ENCODE peak calls at places on chromosome 21, in five cellular contexts. A is adrenal gland; Q is right atrium auricular region; C is CD4-positive, CD25-positive, alpha-beta regulatory T cell; D is CD8-positive, alpha-beta memory T cell. J is an unnamed sample. For H3K4me1, the result is how much of the 10 kb centered on the place peaks cover.

GRCh38 chr21:44713130-44713529 is 1.8 kb upstream of the TSPEAR start:
- DNase-seq in A (no peak), Q (no peak), C (no peak), D (no peak), J (no peak)

GRCh38 chr21:38729745-38730401 is 75.9 kb upstream of the ETS2 start:
- DNase-seq in A (no peak), Q (no peak), C (no peak), D (no peak), J (no peak)

GRCh38 chr21:17931080-17931479 is 111.9 kb upstream of the C21orf91 start:
- DNase-seq in A (no peak), Q (no peak), C (peak), D (no peak), J (peak)

GRCh38 chr21:28636988-28637691 is 355.5 kb downstream of the LTN1 start:
- DNase-seq in A (no peak), Q (no peak), C (peak), D (no peak), J (no peak)

GRCh38 chr21:16624468-16625102 is 888.3 kb upstream of the CXADR start:
- DNase-seq in A (no peak), Q (no peak), C (no peak), D (no peak), J (no peak)

GRCh38 chr21:21997390-21998333 is 999.5 kb downstream of the NCAM2 start:
- DNase-seq in A (no peak), Q (no peak), C (no peak), D (no peak), J (peak)

GRCh38 chr21:27320868-27321267 is 354.0 kb upstream of the ADAMTS5 start:
- DNase-seq in A (no peak), Q (no peak), C (no peak), D (no peak), J (no peak)

GRCh38 chr21:39071623-39072214 is 111.5 kb downstream of the PSMG1 start:
- DNase-seq in A (no peak), Q (no peak), C (no peak), D (no peak), J (no peak)

GRCh38 chr21:37001446-37001845 is 5.1 kb upstream of the RIPPLY3 start:
- DNase-seq in A (peak), Q (no peak), C (no peak), D (no peak), J (no peak)

GRCh38 chr21:28671549-28672195 is 321.0 kb downstream of the LTN1 start:
- DNase-seq in A (no peak), Q (no peak), C (no peak), D (no peak), J (no peak)

GRCh38 chr21:36350282-36350910 is 30.4 kb downstream of the MORC3 start:
- DNase-seq in A (no peak), Q (no peak), C (no peak), D (no peak), J (no peak)

GRCh38 chr21:14259669-14260458 is 43.9 kb downstream of the RBM11 start:
- DNase-seq in A (no peak), Q (no peak), C (peak), D (no peak), J (no peak)

GRCh38 chr21:45001134-45002095 is 61.6 kb downstream of the SLX9 start:
- DNase-seq in A (peak), Q (no peak), C (no peak), D (no peak), J (no peak)

GRCh38 chr21:29372063-29372802 is 73.5 kb downstream of the BACH1 start:
- DNase-seq in A (peak), Q (peak), C (peak), D (peak), J (peak)

GRCh38 chr21:39576518-39577128 is 36.1 kb upstream of the B3GALT5 start:
- DNase-seq in A (no peak), Q (no peak), C (no peak), D (no peak), J (no peak)

GRCh38 chr21:26041441-26042180 is 129.0 kb downstream of the APP start:
- DNase-seq in A (no peak), Q (no peak), C (no peak), D (no peak), J (no peak)

GRCh38 chr21:14064296-14064645 is 146.5 kb downstream of the LIPI start:
- DNase-seq in A (no peak), Q (peak), C (no peak), D (no peak), J (no peak)

GRCh38 chr21:40625991-40626390 is 221.0 kb downstream of the DSCAM start:
- DNase-seq in A (no peak), Q (no peak), C (no peak), D (no peak), J (no peak)

GRCh38 chr21:29725025-29725736 is 214.6 kb downstream of the GRIK1 start:
- DNase-seq in A (no peak), Q (no peak), C (no peak), D (no peak), J (no peak)

GRCh38 chr21:16580661-16581060 is 850.9 kb downstream of the USP25 start:
- DNase-seq in A (no peak), Q (no peak), C (no peak), D (no peak), J (no peak)

GRCh38 chr21:29657228-29657989 is 282.4 kb downstream of the GRIK1 start:
- DNase-seq in A (no peak), Q (no peak), C (no peak), D (no peak), J (no peak)

GRCh38 chr21:28684351-28684750 is 308.3 kb downstream of the LTN1 start:
- DNase-seq in A (no peak), Q (no peak), C (no peak), D (no peak), J (no peak)

GRCh38 chr21:36200089-36200561 is 43.5 kb downstream of the DOP1B start:
- DNase-seq in A (no peak), Q (no peak), C (no peak), D (no peak), J (no peak)

GRCh38 chr21:36718951-36719501 is 20.1 kb downstream of the SIM2 start:
- DNase-seq in A (no peak), Q (no peak), C (no peak), D (no peak), J (peak)

GRCh38 chr21:24225432-24225831 is 1381.8 kb downstream of the MRPL39 start:
- DNase-seq in A (no peak), Q (no peak), C (no peak), D (no peak), J (no peak)

GRCh38 chr21:25094695-25095094 is 512.6 kb downstream of the MRPL39 start:
- DNase-seq in A (no peak), Q (no peak), C (no peak), D (no peak), J (no peak)

GRCh38 chr21:21730524-21730923 is 732.3 kb downstream of the NCAM2 start:
- DNase-seq in A (no peak), Q (no peak), C (no peak), D (no peak), J (no peak)

GRCh38 chr21:21085206-21085605 is 87.0 kb downstream of the NCAM2 start:
- DNase-seq in A (no peak), Q (no peak), C (no peak), D (no peak), J (no peak)

GRCh38 chr21:35971824-35972223 is 88.5 kb downstream of the SETD4 start:
- DNase-seq in A (no peak), Q (no peak), C (no peak), D (no peak), J (no peak)

GRCh38 chr21:34967509-34968289 is 81.4 kb downstream of the RUNX1 start:
- DNase-seq in A (no peak), Q (no peak), C (peak), D (no peak), J (no peak)

GRCh38 chr21:22474403-22474802 is 1476.2 kb downstream of the NCAM2 start:
- DNase-seq in A (no peak), Q (no peak), C (no peak), D (no peak), J (no peak)

GRCh38 chr21:33069243-33069642 is 698 bp upstream of the OLIG1 start:
- DNase-seq in A (no peak), Q (no peak), C (no peak), D (no peak), J (no peak)

GRCh38 chr21:33071878-33072306 is 2.0 kb downstream of the OLIG1 start:
- DNase-seq in A (no peak), Q (no peak), C (peak), D (no peak), J (no peak)

GRCh38 chr21:33069994-33070811 is at the start of gene OLIG1:
- DNase-seq in A (no peak), Q (no peak), C (peak), D (no peak), J (no peak)

GRCh38 chr21:33069645-33069993 is 322 bp upstream of the OLIG1 start:
- DNase-seq in A (no peak), Q (no peak), C (no peak), D (no peak), J (no peak)

DNA sequence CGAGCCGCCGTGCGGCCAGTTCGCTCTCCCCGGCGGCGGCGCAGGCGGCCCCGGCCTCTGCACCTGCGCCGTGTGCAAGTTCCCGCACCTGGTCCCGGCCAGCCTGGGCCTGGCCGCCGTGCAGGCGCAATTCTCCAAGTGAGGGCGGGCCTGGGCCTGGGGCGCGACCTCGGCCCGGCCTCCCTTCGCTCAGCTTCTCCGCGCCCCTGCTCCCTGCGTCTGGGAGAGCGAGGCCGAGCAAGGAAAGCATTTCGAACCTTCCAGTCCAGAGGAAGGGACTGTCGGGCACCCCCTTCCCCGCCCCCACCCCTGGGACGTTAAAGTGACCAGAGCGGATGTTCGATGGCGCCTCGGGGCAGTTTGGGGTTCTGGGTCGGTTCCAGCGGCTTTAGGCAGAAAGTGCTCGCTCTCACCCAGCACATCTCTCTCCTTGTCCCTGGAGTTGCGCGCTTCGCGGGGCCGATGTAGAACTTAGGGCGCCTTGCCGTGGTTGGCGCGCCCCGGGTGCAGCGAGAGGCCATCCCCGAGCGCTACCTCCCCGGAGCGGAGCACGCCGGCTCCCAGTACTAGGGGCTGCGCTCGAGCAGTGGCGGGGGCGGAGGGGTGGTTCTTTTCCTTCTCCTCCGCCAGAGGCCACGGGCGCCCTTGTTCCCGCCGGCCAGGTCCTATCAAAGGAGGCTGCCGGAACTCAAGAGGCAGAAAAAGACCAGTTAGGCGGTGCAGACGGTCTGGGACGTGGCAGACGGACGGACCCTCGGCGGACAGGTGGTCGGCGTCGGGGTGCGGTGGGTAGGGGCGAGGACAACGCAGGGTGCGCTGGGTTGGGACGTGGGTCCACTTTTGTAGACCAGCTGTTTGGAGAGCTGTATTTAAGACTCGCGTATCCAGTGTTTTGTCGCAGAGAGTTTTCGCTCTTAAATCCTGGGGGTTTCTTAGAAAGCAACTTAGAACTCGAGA is 1.3 kb downstream of the OLIG1 start:
- DNase-seq in A (no peak), Q (no peak), C (peak), D (no peak), J (no peak)
- H3K27ac ChIP-seq in A (no peak), Q (no peak), C (no peak), D (no peak), J (no peak)

DNA sequence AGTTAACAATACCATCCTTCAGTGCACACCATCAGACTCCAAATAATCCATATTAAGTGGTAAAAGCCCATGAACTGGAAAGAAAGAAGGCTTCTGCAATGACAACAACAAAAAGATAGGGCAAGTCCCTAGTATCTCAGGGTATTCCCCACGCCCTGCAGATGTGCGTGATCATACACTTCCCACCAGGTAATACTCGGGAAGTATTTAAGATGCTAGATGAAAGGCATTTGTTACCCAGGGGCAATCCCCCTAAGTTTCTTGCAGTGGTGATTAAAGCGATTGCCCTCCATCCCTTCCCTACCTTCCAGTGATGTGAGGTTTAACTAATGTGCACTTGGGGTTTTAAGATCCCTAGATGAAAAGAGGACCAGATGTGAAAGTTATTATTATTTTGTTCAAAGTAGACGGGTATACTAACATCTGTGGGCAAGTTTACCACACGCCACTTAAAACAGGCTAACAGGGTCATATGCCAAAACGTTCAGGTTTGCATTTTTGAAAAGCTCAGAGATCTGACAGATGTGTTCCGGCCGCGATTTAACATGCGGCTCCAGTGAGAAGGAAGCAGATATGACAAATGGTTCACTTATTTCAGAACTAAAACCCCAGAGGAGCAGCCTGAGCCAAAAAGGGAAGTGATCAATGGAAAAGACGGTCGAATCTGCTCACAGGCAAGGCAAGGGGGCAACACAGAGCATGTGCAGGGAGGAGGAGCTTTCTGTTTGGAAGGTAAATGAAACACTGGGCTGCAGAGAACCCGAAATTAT is 17.4 kb downstream of the TIAM1 start:
- DNase-seq in A (no peak), Q (no peak), C (peak), D (no peak), J (peak)
- H3K4me1 ChIP-seq in A (under half), Q (under half), C (under half), D (under half), J (under half)

GRCh38 chr21:42094811-42095210 is 23.7 kb downstream of the UMODL1 start:
- DNase-seq in A (no peak), Q (no peak), C (no peak), D (no peak), J (no peak)
- H3K27ac ChIP-seq in A (no peak), Q (no peak), C (no peak), D (no peak), J (no peak)

GRCh38 chr21:43702785-43703067 is 16.2 kb upstream of the PDXK start:
- DNase-seq in A (no peak), Q (no peak), C (no peak), D (no peak), J (no peak)
- H3K4me1 ChIP-seq in A (under half), Q (under half), C (under half), D (under half), J (under half)

J was measured in DND-41.